ENCODE peak calls at places on chromosomes 2 and 18, in seven cellular contexts. E, F, P, M, D, J and S are unnamed samples.

GRCh38 chr18:73201940-73202339 is 334.2 kb upstream of the NETO1 start:
- DNase-seq in D (no peak), P (no peak), M (no peak), E (no peak), J (no peak), F (no peak), S (no peak)

GRCh38 chr2:239747274-239747673 is 277.9 kb downstream of the NDUFA10 start:
- DNase-seq in M (no peak), P (no peak), D (no peak), F (no peak), J (no peak), E (no peak), S (no peak)

GRCh38 chr2:64260817-64261216 is 116.6 kb upstream of the PELI1 start:
- DNase-seq in F (peak), E (no peak), P (peak), D (no peak), M (peak), J (no peak), S (no peak)

GRCh38 chr2:128379021-128380005 is 60.6 kb upstream of the HS6ST1 start:
- DNase-seq in P (peak), M (no peak), J (peak), F (no peak), E (peak), D (peak), S (no peak)

GRCh38 chr2:105215586-105216192 is 25.9 kb upstream of the GPR45 start:
- DNase-seq in J (no peak), D (no peak), M (no peak), P (no peak), F (no peak), E (no peak), S (no peak)

GRCh38 chr2:241948901-241949735 is 79.6 kb downstream of the RTP5 start:
- DNase-seq in E (no peak), M (no peak), F (no peak), J (no peak), D (no peak), P (no peak), S (no peak)

GRCh38 chr2:178110681-178111080 is 1.6 kb upstream of the RBM45 start:
- DNase-seq in F (no peak), P (peak), D (no peak), E (no peak), J (no peak), M (no peak), S (no peak)

GRCh38 chr2:47270421-47270820 is 115.3 kb upstream of the STPG4 start:
- DNase-seq in F (no peak), P (no peak), E (no peak), D (no peak), M (peak), J (no peak), S (no peak)

GRCh38 chr18:48838921-48839818 is 111.6 kb downstream of the SMAD7 start:
- DNase-seq in M (no peak), D (peak), J (no peak), F (no peak), E (no peak), P (no peak), S (no peak)

GRCh38 chr2:56192664-56193305 is 9.0 kb downstream of the CCDC85A start:
- DNase-seq in P (no peak), F (no peak), E (no peak), J (no peak), M (no peak), D (no peak), S (no peak)

GRCh38 chr2:88055049-88055435 is 541 bp downstream of the KRCC1 start:
- DNase-seq in E (peak), F (peak), P (no peak), D (peak), M (peak), J (no peak), S (no peak)

GRCh38 chr2:17579605-17580318 is 39.3 kb downstream of the VSNL1 start:
- DNase-seq in J (peak), E (no peak), F (no peak), D (no peak), P (no peak), M (peak), S (peak)

GRCh38 chr2:177296047-177296446 is 31.5 kb upstream of the NFE2L2 start:
- DNase-seq in J (no peak), D (peak), P (no peak), E (peak), F (peak), M (no peak), S (peak)

GRCh38 chr2:165193178-165193777 is 10.6 kb downstream of the SCN3A start:
- DNase-seq in F (no peak), M (no peak), J (no peak), D (no peak), P (no peak), E (no peak), S (no peak)

GRCh38 chr2:155203187-155203586 is 504.7 kb downstream of the KCNJ3 start:
- DNase-seq in P (no peak), F (no peak), E (no peak), J (no peak), D (no peak), M (no peak), S (no peak)

GRCh38 chr2:22221006-22221405 is 1097.2 kb downstream of the TDRD15 start:
- DNase-seq in P (no peak), J (no peak), M (no peak), D (peak), E (no peak), F (no peak), S (no peak)

GRCh38 chr2:43537137-43537536 is 58.7 kb downstream of the THADA start:
- DNase-seq in P (no peak), M (no peak), E (no peak), J (no peak), D (no peak), F (no peak), S (no peak)

GRCh38 chr18:38851526-38851925 is 1285.9 kb upstream of the CELF4 start:
- DNase-seq in M (no peak), D (no peak), E (no peak), J (no peak), P (no peak), F (no peak), S (no peak)

GRCh38 chr18:48892146-48892855 is 58.5 kb downstream of the SMAD7 start:
- DNase-seq in P (peak), D (no peak), M (no peak), E (no peak), J (peak), F (no peak), S (no peak)

GRCh38 chr2:205781244-205781643 is 98.9 kb downstream of the NRP2 start:
- DNase-seq in J (no peak), P (no peak), E (no peak), F (no peak), D (no peak), M (no peak), S (no peak)

GRCh38 chr2:226483745-226484619 is 315.6 kb downstream of the IRS1 start:
- DNase-seq in E (no peak), J (peak), F (no peak), M (no peak), D (peak), P (no peak), S (no peak)

GRCh38 chr2:7111626-7112025 is 194.4 kb downstream of the RNF144A start:
- DNase-seq in F (no peak), E (no peak), P (no peak), J (no peak), D (no peak), M (no peak), S (no peak)

GRCh38 chr2:240596491-240596931 is 10.0 kb downstream of the CAPN10 start:
- DNase-seq in P (peak), F (no peak), E (no peak), D (no peak), M (no peak), J (no peak), S (no peak)

GRCh38 chr2:214651451-214651850 is 158.0 kb downstream of the BARD1 start:
- DNase-seq in M (no peak), P (no peak), D (no peak), F (no peak), J (no peak), E (no peak), S (no peak)

GRCh38 chr2:127051116-127051779 is 55.7 kb downstream of the BIN1 start:
- DNase-seq in F (no peak), M (no peak), D (no peak), E (peak), P (no peak), J (no peak), S (no peak)

GRCh38 chr18:9055185-9055584 is 47.3 kb upstream of the NDUFV2 start:
- DNase-seq in D (peak), J (no peak), P (no peak), E (peak), M (no peak), F (peak), S (peak)

GRCh38 chr2:27756544-27757498 is 14.7 kb upstream of the MRPL33 start:
- DNase-seq in M (no peak), F (no peak), E (no peak), P (no peak), J (no peak), D (peak), S (no peak)

GRCh38 chr2:189327879-189328351 is 113.4 kb upstream of the WDR75 start:
- DNase-seq in P (no peak), D (no peak), E (no peak), F (no peak), M (no peak), J (no peak), S (no peak)

GRCh38 chr2:204505946-204506345 is 39.3 kb upstream of the PARD3B start:
- DNase-seq in E (no peak), M (no peak), D (peak), F (no peak), P (no peak), J (no peak), S (no peak)

GRCh38 chr2:204507636-204508035 is 37.6 kb upstream of the PARD3B start:
- DNase-seq in E (no peak), J (no peak), M (no peak), D (no peak), P (no peak), F (no peak), S (no peak)

GRCh38 chr2:204505488-204505887 is 39.8 kb upstream of the PARD3B start:
- DNase-seq in F (no peak), M (no peak), J (no peak), D (no peak), E (no peak), P (no peak), S (no peak)

GRCh38 chr2:204514439-204514838 is 30.8 kb upstream of the PARD3B start:
- DNase-seq in M (no peak), P (no peak), F (no peak), J (no peak), D (no peak), E (no peak), S (no peak)

GRCh38 chr2:204511021-204511420 is 34.3 kb upstream of the PARD3B start:
- DNase-seq in P (no peak), D (no peak), J (no peak), E (no peak), M (no peak), F (no peak), S (no peak)
- H3K27ac ChIP-seq in P (no peak), D (no peak), J (no peak), E (no peak), M (no peak), F (no peak), S (no peak)

GRCh38 chr2:140376686-140377085 is 1596.5 kb upstream of the NXPH2 start:
- DNase-seq in E (no peak), J (no peak), F (no peak), M (no peak), P (no peak), D (no peak), S (no peak)
- H3K27ac ChIP-seq in E (no peak), J (no peak), F (no peak), M (no peak), P (no peak), D (no peak), S (no peak)

GRCh38 chr18:23529597-23529996 is 26.3 kb downstream of the RMC1 start:
- DNase-seq in P (no peak), J (no peak), F (no peak), D (peak), E (no peak), M (no peak), S (peak)

GRCh38 chr18:23530195-23530594 is 26.9 kb downstream of the RMC1 start:
- DNase-seq in E (no peak), J (no peak), M (no peak), F (no peak), P (no peak), D (no peak), S (no peak)

GRCh38 chr18:23526516-23527063 is 23.3 kb downstream of the RMC1 start:
- DNase-seq in J (no peak), D (no peak), E (no peak), P (no peak), F (no peak), M (no peak), S (no peak)

GRCh38 chr18:23531912-23532311 is 28.6 kb downstream of the RMC1 start:
- DNase-seq in D (no peak), P (no peak), E (no peak), M (no peak), J (no peak), F (no peak), S (no peak)

GRCh38 chr18:23528580-23529472 is 25.5 kb downstream of the RMC1 start:
- DNase-seq in P (no peak), M (peak), F (no peak), E (no peak), D (peak), J (no peak), S (no peak)
- H3K27ac ChIP-seq in P (no peak), M (no peak), F (no peak), E (peak), D (no peak), J (no peak), S (peak)

DNA sequence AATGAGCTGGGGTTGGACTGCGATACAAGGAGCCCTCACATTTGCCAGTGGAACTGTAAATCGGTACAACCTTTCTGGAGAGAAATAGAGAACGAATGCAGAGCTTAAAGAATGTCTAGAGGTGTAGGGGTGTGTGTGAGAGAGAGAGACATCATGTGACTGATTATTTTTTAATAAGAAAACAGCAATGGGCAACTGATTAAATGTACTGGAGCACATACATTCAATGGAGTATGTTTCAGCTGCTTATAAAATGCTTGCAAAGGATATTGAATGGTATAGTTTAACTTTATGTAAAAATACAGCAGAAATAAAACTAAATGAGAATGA is 391 bp upstream of the TMEM17 start:
- DNase-seq in P (no peak), D (no peak), M (no peak), E (no peak), F (no peak), J (no peak), S (no peak)
- H3K27ac ChIP-seq in P (peak), D (peak), M (peak), E (peak), F (no peak), J (peak), S (peak)

GRCh38 chr2:174259981-174260380 is 11.6 kb upstream of the OLA1 start:
- DNase-seq in D (peak), F (no peak), E (no peak), J (no peak), P (no peak), M (no peak), S (no peak)
- H3K27ac ChIP-seq in D (no peak), F (no peak), E (no peak), J (no peak), P (no peak), M (no peak), S (no peak)

DNA sequence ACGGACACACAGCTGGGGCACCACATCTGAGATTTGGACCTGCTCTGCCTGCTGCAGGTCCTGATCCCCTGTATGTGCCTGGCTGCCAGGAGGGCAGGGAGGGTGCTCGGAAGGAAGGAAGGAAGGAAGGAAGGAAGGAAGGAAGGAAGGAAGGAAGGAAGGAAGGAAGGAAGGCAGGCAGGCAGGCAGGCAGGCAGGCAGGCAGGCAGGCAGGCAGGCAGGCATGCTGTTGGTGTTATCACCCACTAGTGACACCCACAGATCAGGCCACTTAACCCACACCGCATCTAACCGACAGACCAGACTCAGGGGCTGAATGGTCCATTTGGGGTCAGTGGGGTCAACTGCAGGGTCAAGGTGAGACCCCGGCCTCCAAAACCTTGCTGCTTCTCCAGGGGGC is 5.8 kb downstream of the KLHL30 start:
- DNase-seq in F (no peak), E (no peak), D (no peak), M (no peak), P (no peak), J (no peak), S (no peak)
- H3K27ac ChIP-seq in F (no peak), E (no peak), D (no peak), M (no peak), P (no peak), J (no peak), S (no peak)

GRCh38 chr2:71460595-71461303 is 7.4 kb downstream of the DYSF start:
- DNase-seq in J (peak), D (no peak), P (no peak), E (peak), F (no peak), M (no peak), S (peak)
- H3K27ac ChIP-seq in J (no peak), D (no peak), P (no peak), E (no peak), F (no peak), M (no peak), S (no peak)

GRCh38 chr2:10844083-10844482 is 31.5 kb upstream of the PDIA6 start:
- DNase-seq in E (peak), M (peak), J (peak), P (peak), F (no peak), D (peak), S (no peak)
- H3K27ac ChIP-seq in E (no peak), M (peak), J (no peak), P (no peak), F (no peak), D (no peak), S (no peak)